ENCODE peak calls at places on chromosomes 2 and 18, in five cellular contexts. H is GM12878, J is K562, A is H1, C is HepG2. R is an unnamed sample.

GRCh38 chr18:54607213-54607934 is 16.3 kb downstream of the DYNAP start:
- DNase-seq in H (no peak), J (peak), A (peak), C (peak), R (no peak)

GRCh38 chr2:235614176-235614860 is 120.5 kb downstream of the AGAP1 start:
- DNase-seq in H (no peak), J (no peak), A (no peak), C (no peak), R (no peak)

GRCh38 chr2:58834404-58834803 is 593.3 kb upstream of the FANCL start:
- DNase-seq in H (no peak), J (peak), A (no peak), C (peak), R (no peak)

GRCh38 chr2:174546519-174547506 is 50.8 kb downstream of the WIPF1 start:
- DNase-seq in H (no peak), J (peak), A (peak), C (peak), R (peak)

GRCh38 chr2:241546771-241547498 is 11.6 kb upstream of the BOK start:
- DNase-seq in H (no peak), J (peak), A (no peak), C (peak), R (no peak)

GRCh38 chr2:127857494-127857818 is 499 bp downstream of the POLR2D start:
- DNase-seq in H (no peak), J (peak), A (no peak), C (no peak), R (no peak)

GRCh38 chr2:204065571-204065970 is 129.0 kb downstream of the ICOS start:
- DNase-seq in H (no peak), J (no peak), A (no peak), C (no peak), R (no peak)

GRCh38 chr2:70719231-70719630 is 48.8 kb downstream of the ADD2 start:
- DNase-seq in H (no peak), J (no peak), A (no peak), C (no peak), R (no peak)

GRCh38 chr2:134104754-134105153 is 149.1 kb upstream of the MGAT5 start:
- DNase-seq in H (no peak), J (no peak), A (no peak), C (no peak), R (no peak)

GRCh38 chr18:24968233-24968775 is 383.7 kb downstream of the ZNF521 start:
- DNase-seq in H (no peak), J (no peak), A (no peak), C (no peak), R (no peak)

DNA sequence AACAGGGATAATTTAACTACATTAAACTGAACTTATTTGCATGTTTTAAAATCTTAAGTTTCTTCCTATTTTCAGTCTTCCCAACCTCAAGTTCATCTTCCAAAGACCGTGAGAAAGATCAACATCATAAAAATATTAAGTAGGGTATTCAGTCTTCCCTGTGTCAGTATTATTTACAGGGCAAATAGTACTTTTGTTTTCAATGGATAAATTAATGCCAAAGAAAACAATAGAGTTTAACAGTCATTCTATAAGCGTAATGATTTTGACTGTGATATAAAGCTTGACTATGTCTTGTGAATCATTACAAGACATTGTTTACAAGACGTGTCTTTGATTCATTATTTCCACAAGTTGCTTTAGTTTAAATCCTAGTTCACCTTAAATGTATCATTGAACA is 48.0 kb upstream of the NRXN1 start:
- DNase-seq in H (no peak), J (no peak), A (no peak), C (no peak), R (no peak)
- TF ChIP-seq YY1 in H (no peak), J (no peak), A (no peak), C (no peak), R (no peak)

GRCh38 chr18:21110667-21111350 is 804 bp downstream of the ROCK1 start:
- DNase-seq in H (no peak), J (peak), A (no peak), C (no peak), R (no peak)
- TF ChIP-seq ATF3 in H (no peak), J (no peak), A (no peak), C (no peak), R (no peak)

DNA sequence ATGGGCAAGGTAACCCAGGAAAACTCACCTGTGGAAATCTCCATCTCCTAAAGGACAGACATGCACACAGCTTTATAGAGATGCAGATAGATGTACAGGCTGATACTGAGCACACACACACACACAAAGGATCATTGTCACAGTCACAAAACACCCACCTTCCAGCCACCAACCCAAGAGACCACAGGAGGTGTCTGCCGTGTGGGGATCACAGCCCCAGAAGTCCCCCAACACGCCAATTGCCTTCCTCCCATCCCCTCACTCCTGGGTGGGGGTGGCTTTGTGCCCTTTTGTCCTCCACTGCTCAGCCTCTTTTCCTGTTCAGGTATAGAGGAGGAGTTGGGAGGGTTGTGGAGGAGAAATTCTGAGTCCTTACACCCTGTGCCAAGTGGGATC is 3.3 kb upstream of the CYP26B1 start:
- DNase-seq in H (no peak), J (no peak), A (no peak), C (no peak), R (no peak)
- TF ChIP-seq CTCF in H (no peak), J (no peak), A (peak), C (no peak), R (no peak)

DNA sequence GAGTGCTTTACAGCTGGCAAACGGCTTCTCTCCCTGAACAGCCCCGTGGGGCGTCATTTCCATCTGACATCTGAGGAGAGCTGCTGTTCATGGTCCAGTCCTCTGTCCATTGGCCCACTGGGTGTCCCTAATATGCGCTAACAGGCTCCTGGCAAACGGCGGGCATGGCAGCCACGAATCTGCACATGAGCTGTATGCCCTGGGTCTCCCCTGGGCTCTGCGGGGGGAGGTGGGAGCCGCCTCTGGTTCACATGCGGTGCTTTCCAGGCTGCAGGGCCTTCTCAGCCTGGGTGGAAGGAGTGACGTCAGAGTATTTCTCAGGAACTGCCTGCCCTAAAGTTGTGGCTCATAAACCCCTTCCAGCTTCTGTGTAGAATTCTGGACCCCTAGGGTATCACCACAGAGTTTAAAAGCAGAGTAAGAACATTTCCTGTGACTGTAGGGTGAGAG is 73.2 kb downstream of the LRRFIP1 start:
- DNase-seq in H (peak), J (no peak), A (no peak), C (no peak), R (no peak)
- TF ChIP-seq YY1 in H (no peak), J (no peak), A (no peak), C (no peak), R (no peak)

GRCh38 chr2:153145470-153145869 is 333.1 kb downstream of the RPRM start:
- DNase-seq in H (no peak), J (no peak), A (no peak), C (no peak), R (no peak)
- TF ChIP-seq ATF3 in H (no peak), J (no peak), A (no peak), C (no peak), R (no peak)

GRCh38 chr2:55236992-55237543 is 4.6 kb downstream of the RPS27A start:
- DNase-seq in H (no peak), J (no peak), A (no peak), C (no peak), R (no peak)

GRCh38 chr2:55232863-55233657 is 572 bp downstream of the RPS27A start:
- DNase-seq in H (no peak), J (peak), A (no peak), C (no peak), R (no peak)

GRCh38 chr2:55232084-55232862 is at the start of the genes CLHC1 and RPS27A:
- DNase-seq in H (peak), J (peak), A (peak), C (peak), R (peak)

GRCh38 chr2:55233658-55233940 is 1.1 kb downstream of the RPS27A start:
- DNase-seq in H (no peak), J (no peak), A (no peak), C (no peak), R (no peak)

GRCh38 chr2:55235724-55236538 is 3.4 kb downstream of the RPS27A start:
- DNase-seq in H (no peak), J (peak), A (no peak), C (no peak), R (no peak)
- TF ChIP-seq CTCF in H (no peak), J (no peak), A (no peak), C (no peak), R (no peak)

R was measured in HCT116.